ENCODE peak calls at places on chromosomes 1 and 21, in ten cellular contexts. F, S, Z, H, I, N, D, X, Y and O are unnamed samples.

GRCh38 chr1:80498673-80499072 is 1302.1 kb upstream of the ADGRL2 start:
- DNase-seq in F (no peak), S (no peak), Z (no peak), H (no peak), I (no peak), N (no peak), D (no peak), X (no peak), Y (no peak), O (no peak)

GRCh38 chr1:161864577-161864976 is 98.5 kb downstream of the ATF6 start:
- DNase-seq in F (no peak), S (no peak), Z (peak; percentile 58), H (peak; percentile 64), I (no peak), N (no peak), D (peak; percentile 59), X (no peak), Y (no peak), O (no peak)

GRCh38 chr1:163652441-163652840 is 330.7 kb downstream of the NUF2 start:
- DNase-seq in F (no peak), S (no peak), Z (no peak), H (no peak), I (no peak), N (no peak), D (no peak), X (no peak), Y (no peak), O (no peak)

GRCh38 chr21:33850401-33850800 is 65.2 kb downstream of the ATP5PO start:
- DNase-seq in F (no peak), S (no peak), Z (no peak), H (no peak), I (no peak), N (no peak), D (no peak), X (no peak), Y (no peak), O (no peak)

GRCh38 chr1:78032964-78033796 is 12.6 kb upstream of the GIPC2 start:
- DNase-seq in F (no peak), S (no peak), Z (peak; percentile 20), H (no peak), I (no peak), N (no peak), D (peak; percentile 57), X (no peak), Y (no peak), O (no peak)

GRCh38 chr1:69898403-69898947 is 306.9 kb downstream of the LRRC40 start:
- DNase-seq in F (no peak), S (no peak), Z (no peak), H (no peak), I (no peak), N (peak; percentile 24), D (peak; percentile 7), X (no peak), Y (no peak), O (no peak)

GRCh38 chr1:22886211-22886610 is 86.5 kb downstream of the LACTBL1 start:
- DNase-seq in F (no peak), S (no peak), Z (peak; percentile 57), H (no peak), I (no peak), N (no peak), D (peak; percentile 85), X (no peak), Y (no peak), O (peak; percentile 82)

GRCh38 chr1:221015159-221015558 is 135.9 kb downstream of the HLX start:
- DNase-seq in F (no peak), S (no peak), Z (no peak), H (no peak), I (no peak), N (no peak), D (no peak), X (no peak), Y (no peak), O (no peak)

GRCh38 chr21:42220138-42220701 is 1.3 kb downstream of the ABCG1 start:
- DNase-seq in F (peak; percentile 78), S (peak; percentile 79), Z (peak; percentile 47), H (peak; percentile 72), I (peak; percentile 72), N (no peak), D (peak; percentile 66), X (peak; percentile 84), Y (peak; percentile 70), O (peak; percentile 89)

DNA sequence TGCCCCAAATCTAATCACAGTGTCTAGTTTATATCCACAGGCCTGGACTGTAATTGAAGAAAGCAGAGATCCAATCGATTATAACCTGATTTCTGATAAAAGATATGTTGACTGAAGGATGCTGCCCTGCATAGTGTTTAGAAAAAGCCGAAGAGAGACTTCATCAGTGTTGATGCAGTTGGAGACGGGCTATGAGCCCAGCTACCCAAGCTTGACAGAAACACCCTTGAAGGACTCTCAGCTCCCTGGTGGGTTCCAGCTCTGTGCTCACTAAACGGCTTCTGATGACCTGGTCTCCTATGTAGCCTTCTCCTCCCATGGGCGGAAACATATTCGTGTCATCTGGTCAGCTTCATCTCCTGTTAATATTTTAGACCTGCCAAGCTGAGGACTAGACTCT is 10.2 kb downstream of the FAM89A start:
- DNase-seq in F (no peak), S (no peak), Z (no peak), H (no peak), I (no peak), N (no peak), D (no peak), X (peak; percentile 17), Y (no peak), O (no peak)
- H3K4me3 ChIP-seq in F (no peak overlapping the region), S (no peak overlapping the region), Z (no peak overlapping the region), H (no peak overlapping the region), I (no peak overlapping the region), N (no peak overlapping the region), D (no peak overlapping the region), X (no peak overlapping the region), Y (no peak overlapping the region), O (no peak overlapping the region)

DNA sequence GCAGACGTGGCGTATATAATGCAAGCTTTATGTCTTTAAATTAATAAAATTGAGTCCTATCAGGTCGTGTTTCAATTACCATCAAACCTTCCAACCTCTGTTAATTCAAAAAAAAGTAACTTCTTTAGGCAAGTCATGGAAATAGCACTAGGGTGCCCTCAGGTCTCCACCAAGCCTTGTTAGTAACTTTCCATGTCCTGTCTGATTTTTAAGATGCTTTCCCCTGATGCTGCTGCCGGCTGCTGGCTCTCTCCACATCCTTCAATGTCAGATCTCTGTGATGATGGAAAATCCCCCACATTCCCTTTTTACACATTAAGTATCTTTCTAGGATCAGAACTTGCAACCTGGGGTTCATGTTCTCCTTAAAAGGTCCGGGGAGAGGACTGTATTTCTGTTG is 3.0 kb downstream of the ERG start:
- DNase-seq in F (no peak), S (no peak), Z (no peak), H (no peak), I (no peak), N (no peak), D (no peak), X (no peak), Y (no peak), O (no peak)
- H3K4me3 ChIP-seq in F (no peak overlapping the region), S (peak overlapping the region; percentile 25), Z (no peak overlapping the region), H (no peak overlapping the region), I (peak overlapping the region; percentile 54), N (peak overlapping the region; percentile 35), D (no peak overlapping the region), X (no peak overlapping the region), Y (peak overlapping the region; percentile 60), O (no peak overlapping the region)

DNA sequence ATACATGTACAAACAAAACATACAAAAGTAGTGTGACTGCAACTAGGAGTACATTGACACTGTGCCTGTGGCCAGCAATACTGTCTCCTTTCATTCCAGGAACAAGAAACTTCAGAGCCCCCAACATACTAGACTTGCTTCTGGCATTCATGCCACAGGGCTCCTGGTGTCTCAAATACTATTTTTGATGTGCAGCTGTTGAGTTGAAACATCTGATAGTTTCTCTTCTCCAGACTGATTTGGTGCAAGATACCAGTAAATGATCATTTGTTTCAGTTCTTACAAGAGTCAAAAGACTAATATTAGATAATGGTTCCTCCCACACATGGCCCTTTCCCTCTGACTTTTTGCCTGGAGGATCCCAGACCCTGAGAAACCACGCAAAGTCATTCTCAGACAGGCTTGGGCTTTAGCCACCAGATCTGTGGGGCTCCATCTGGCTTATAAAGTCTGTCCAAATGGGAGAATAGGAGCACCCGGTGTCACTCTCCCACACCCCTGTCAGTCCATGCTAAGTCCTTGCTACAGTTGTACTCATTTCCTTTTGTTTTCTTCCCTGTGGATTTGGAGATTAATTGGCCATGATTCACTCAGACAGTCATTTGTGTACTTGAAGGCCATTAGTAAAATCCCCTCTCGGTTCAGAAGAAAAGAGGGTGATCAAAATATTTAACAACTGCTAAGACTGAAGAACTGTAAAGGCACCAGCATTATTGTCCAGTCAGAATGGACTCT is 163.5 kb upstream of the RUNX1 start:
- DNase-seq in F (no peak), S (no peak), Z (peak; percentile 41), H (no peak), I (no peak), N (no peak), D (peak; percentile 77), X (no peak), Y (no peak), O (no peak)
- H3K4me3 ChIP-seq in F (no peak overlapping the region), S (no peak overlapping the region), Z (no peak overlapping the region), H (no peak overlapping the region), I (no peak overlapping the region), N (no peak overlapping the region), D (no peak overlapping the region), X (no peak overlapping the region), Y (no peak overlapping the region), O (no peak overlapping the region)

GRCh38 chr1:156897078-156897825 is 3.7 kb downstream of the PEAR1 start:
- DNase-seq in F (peak; percentile 66), S (no peak), Z (peak; percentile 72), H (no peak), I (no peak), N (peak; percentile 49), D (peak; percentile 71), X (peak; percentile 59), Y (peak; percentile 41), O (no peak)

GRCh38 chr1:156895408-156895874 is 1.9 kb downstream of the PEAR1 start:
- DNase-seq in F (no peak), S (no peak), Z (peak; percentile 69), H (no peak), I (no peak), N (no peak), D (peak; percentile 70), X (no peak), Y (peak; percentile 6), O (peak; percentile 77)

GRCh38 chr1:156894711-156895407 is 1.3 kb downstream of the PEAR1 start:
- DNase-seq in F (no peak), S (no peak), Z (peak; percentile 51), H (peak; percentile 65), I (peak; percentile 44), N (peak; percentile 61), D (peak; percentile 58), X (no peak), Y (peak; percentile 79), O (no peak)

GRCh38 chr1:156896490-156897033 is 3.0 kb downstream of the PEAR1 start:
- DNase-seq in F (peak; percentile 91), S (no peak), Z (peak; percentile 84), H (no peak), I (peak; percentile 45), N (peak; percentile 67), D (peak; percentile 96), X (peak; percentile 80), Y (peak; percentile 64), O (peak; percentile 87)

GRCh38 chr1:156895927-156896326 is 2.4 kb downstream of the PEAR1 start:
- DNase-seq in F (no peak), S (no peak), Z (no peak), H (no peak), I (peak; percentile 16), N (peak; percentile 31), D (no peak), X (no peak), Y (peak; percentile 29), O (no peak)
- H3K4me3 ChIP-seq in F (no peak overlapping the region), S (no peak overlapping the region), Z (no peak overlapping the region), H (no peak overlapping the region), I (peak overlapping the region; percentile 63), N (no peak overlapping the region), D (no peak overlapping the region), X (no peak overlapping the region), Y (peak overlapping the region; percentile 68), O (no peak overlapping the region)